ENCODE peak calls at places on chromosome 12, in four cellular contexts. G is SHP77 treated with DMSO at 0.1 percent for 48 hours, F is non-pigmented ciliary epithelial cell, T is left kidney. U is an unnamed sample.

GRCh38 chr12:65659681-65660080 is 164.6 kb upstream of the HMGA2 start:
- DNase-seq in T (no peak), F (no peak), G (no peak), U (no peak)

GRCh38 chr12:26833692-26834168 is 736 bp upstream of the ITPR2 start:
- DNase-seq in F (no peak), T (peak; percentile 92), G (no peak), U (peak; percentile 22)

GRCh38 chr12:12449533-12450025 is 92.7 kb downstream of the BORCS5 start:
- DNase-seq in F (no peak), T (no peak), G (no peak), U (no peak)

GRCh38 chr12:91920740-91921139 is 224.9 kb downstream of the BTG1 start:
- DNase-seq in G (no peak), F (no peak), T (no peak), U (no peak)

GRCh38 chr12:11840350-11840749 is 190.9 kb downstream of the ETV6 start:
- DNase-seq in G (peak; percentile 3), F (no peak), T (no peak), U (no peak)

GRCh38 chr12:47591387-47591786 is 114.4 kb downstream of the RPAP3 start:
- DNase-seq in T (peak; percentile 66), G (no peak), F (no peak), U (no peak)

GRCh38 chr12:45089417-45089816 is 38.5 kb upstream of the DBX2 start:
- DNase-seq in F (no peak), T (no peak), G (no peak), U (peak; percentile 42)

GRCh38 chr12:80857311-80857710 is 80.4 kb downstream of the LIN7A start:
- DNase-seq in F (peak; percentile 51), G (no peak), T (no peak), U (no peak)

GRCh38 chr12:105089817-105090216 is 5.6 kb upstream of the ALDH1L2 start:
- DNase-seq in F (no peak), T (no peak), G (no peak), U (no peak)

GRCh38 chr12:93146278-93146939 is 217.3 kb upstream of the EEA1 start:
- DNase-seq in G (no peak), T (no peak), F (no peak), U (no peak)

GRCh38 chr12:10771132-10771733 is 31.2 kb downstream of the TAS2R7 start:
- DNase-seq in G (no peak), T (peak; percentile 53), F (no peak), U (peak; percentile 37)

GRCh38 chr12:122309564-122310121 is 43.3 kb upstream of the VPS33A start:
- DNase-seq in G (no peak), F (no peak), T (peak; percentile 17), U (no peak)

GRCh38 chr12:110931315-110931728 is 10.9 kb upstream of the MYL2 start:
- DNase-seq in F (no peak), G (no peak), T (no peak), U (no peak)

GRCh38 chr12:78226763-78227162 is 396.1 kb downstream of the NAV3 start:
- DNase-seq in T (no peak), F (no peak), G (no peak), U (no peak)

GRCh38 chr12:57765003-57765697 is 1.7 kb downstream of the CYP27B1 start:
- DNase-seq in G (no peak), F (no peak), T (peak; percentile 71), U (no peak)

GRCh38 chr12:111035578-111036301 is 115.4 kb upstream of the MYL2 start:
- DNase-seq in T (peak; percentile 79), G (no peak), F (no peak), U (no peak)

GRCh38 chr12:102063066-102063465 is 1.3 kb upstream of the WASHC3 start:
- DNase-seq in T (no peak), G (no peak), F (no peak), U (peak; percentile 18)

GRCh38 chr12:118575730-118576129 is 199.4 kb downstream of the SUDS3 start:
- DNase-seq in F (no peak), G (no peak), T (no peak), U (no peak)

GRCh38 chr12:118374909-118375308 is 1.4 kb upstream of the SUDS3 start:
- DNase-seq in G (peak; percentile 11), F (no peak), T (no peak), U (no peak)

GRCh38 chr12:30323008-30323407 is 372.7 kb downstream of the IPO8 start:
- DNase-seq in T (no peak), F (no peak), G (no peak), U (no peak)

GRCh38 chr12:9662488-9662887 is 7.0 kb upstream of the CLEC2D start:
- DNase-seq in G (no peak), F (no peak), T (no peak), U (no peak)

GRCh38 chr12:52434760-52435530 is 774 bp upstream of the KRT75 start:
- DNase-seq in G (no peak), T (no peak), F (no peak), U (no peak)

GRCh38 chr12:84842406-84843013 is 70.1 kb downstream of the SLC6A15 start:
- DNase-seq in T (peak; percentile 61), G (peak; percentile 26), F (peak; percentile 24), U (peak; percentile 43)

GRCh38 chr12:123805119-123805518 is 43.0 kb downstream of the DNAH10 start:
- DNase-seq in G (no peak), F (no peak), T (peak; percentile 11), U (peak; percentile 36)

GRCh38 chr12:130955238-130955816 is 1.6 kb downstream of the ADGRD1 start:
- DNase-seq in F (no peak), G (no peak), T (no peak), U (no peak)

GRCh38 chr12:67661311-67662011 is 12.9 kb downstream of the DYRK2 start:
- DNase-seq in T (no peak), G (no peak), F (no peak), U (peak; percentile 75)

U was measured in pons.